ENCODE peak calls at places on chromosomes 5 and 9, in ten cellular contexts. N, E, M, X, D, G, Z, A, S and O are unnamed samples.

GRCh38 chr5:52989781-52990530 is 804 bp downstream of the ITGA2 start:
- DNase-seq in N (no peak), E (peak; percentile 15), Z (peak; percentile 67), A (peak; percentile 15), S (peak; percentile 52), M (no peak), X (peak; percentile 9), G (peak; percentile 74), D (peak; percentile 56), O (peak; percentile 64)

GRCh38 chr9:35102769-35103659 is at the start of gene STOML2:
- DNase-seq in E (peak; percentile 91), D (peak; percentile 96), S (peak; percentile 93), A (peak; percentile 96), X (peak; percentile 85), Z (peak; percentile 98), M (peak; percentile 94), G (peak; percentile 92), N (peak; percentile 78), O (peak; percentile 96)

GRCh38 chr9:98419260-98419603 is 163.8 kb upstream of the TBC1D2 start:
- DNase-seq in M (no peak), Z (no peak), G (no peak), S (no peak), X (no peak), N (no peak), A (no peak), D (no peak), E (no peak), O (no peak)

GRCh38 chr5:95852567-95852966 is 30.0 kb upstream of the GLRX start:
- DNase-seq in A (no peak), X (no peak), G (no peak), E (no peak), M (no peak), D (no peak), Z (no peak), N (no peak), S (no peak), O (no peak)

GRCh38 chr5:149429839-149430721 is 51.0 kb upstream of the IL17B start:
- DNase-seq in E (no peak), G (no peak), Z (no peak), X (no peak), N (no peak), S (no peak), M (no peak), A (peak; percentile 75), D (no peak), O (no peak)

GRCh38 chr5:116502616-116503015 is 72.0 kb downstream of the SEMA6A start:
- DNase-seq in E (no peak), N (no peak), X (no peak), S (no peak), D (no peak), G (no peak), Z (no peak), A (no peak), M (no peak), O (no peak)

GRCh38 chr9:22307013-22307711 is 139.5 kb upstream of the DMRTA1 start:
- DNase-seq in Z (peak; percentile 85), M (peak; percentile 61), S (no peak), G (no peak), E (no peak), N (no peak), X (no peak), D (no peak), A (peak; percentile 13), O (peak; percentile 46)

GRCh38 chr9:127520941-127521918 is 69.9 kb downstream of the LRSAM1 start:
- DNase-seq in S (no peak), G (no peak), N (no peak), M (no peak), E (no peak), A (peak; percentile 66), Z (no peak), D (no peak), X (no peak), O (no peak)

GRCh38 chr5:103489293-103489692 is 73.3 kb downstream of the NUDT12 start:
- DNase-seq in Z (no peak), A (no peak), G (no peak), X (no peak), M (no peak), D (no peak), S (no peak), N (no peak), E (no peak), O (peak; percentile 33)

GRCh38 chr9:130448771-130449170 is 4.0 kb downstream of the ASS1 start:
- DNase-seq in A (no peak), X (no peak), G (no peak), D (no peak), Z (no peak), N (no peak), E (no peak), S (no peak), M (no peak), O (no peak)

GRCh38 chr9:130451509-130452388 is 7.0 kb downstream of the ASS1 start:
- DNase-seq in N (no peak), G (peak; percentile 91), A (peak; percentile 88), M (peak; percentile 73), X (no peak), E (no peak), Z (no peak), D (peak; percentile 87), S (no peak), O (peak; percentile 90)

GRCh38 chr9:130448035-130448624 is 3.4 kb downstream of the ASS1 start:
- DNase-seq in E (no peak), M (no peak), D (no peak), Z (no peak), X (no peak), A (no peak), N (no peak), S (no peak), G (no peak), O (peak; percentile 70)

GRCh38 chr9:130451004-130451390 is 6.2 kb downstream of the ASS1 start:
- DNase-seq in X (no peak), Z (no peak), E (no peak), A (peak; percentile 32), M (no peak), S (no peak), N (no peak), D (no peak), G (no peak), O (no peak)

GRCh38 chr9:130450344-130451003 is 5.7 kb downstream of the ASS1 start:
- DNase-seq in S (no peak), E (no peak), G (peak; percentile 90), Z (no peak), D (peak; percentile 79), N (no peak), X (no peak), A (no peak), M (no peak), O (no peak)
- H3K4me1 ChIP-seq in S (no peaks in the 10 kb centered on the region), E (peaks cover under 1% of the 10 kb centered on the region), G (peaks cover 12% of the 10 kb centered on the region), Z (peaks cover 22% of the 10 kb centered on the region), D (peaks cover 41% of the 10 kb centered on the region), N (peaks cover 22% of the 10 kb centered on the region), X (no peaks in the 10 kb centered on the region), A (peaks cover 84% of the 10 kb centered on the region), M (peaks cover 45% of the 10 kb centered on the region), O (peaks cover 44% of the 10 kb centered on the region)

GRCh38 chr5:524442-525163 is at the start of gene SLC9A3:
- DNase-seq in N (no peak), S (no peak), A (no peak), Z (no peak), G (no peak), M (no peak), D (no peak), X (no peak), E (no peak), O (no peak)
- H3K4me3 ChIP-seq in N (peak within 1 kb of the TSS; percentile 22), S (no peak within 1 kb of the TSS), A (peak within 1 kb of the TSS; percentile 34), Z (peak within 1 kb of the TSS; percentile 55), G (peak within 1 kb of the TSS; percentile 66), M (no peak within 1 kb of the TSS), D (peak within 1 kb of the TSS; percentile 8), X (no peak within 1 kb of the TSS), E (no peak within 1 kb of the TSS), O (no peak within 1 kb of the TSS)

DNA sequence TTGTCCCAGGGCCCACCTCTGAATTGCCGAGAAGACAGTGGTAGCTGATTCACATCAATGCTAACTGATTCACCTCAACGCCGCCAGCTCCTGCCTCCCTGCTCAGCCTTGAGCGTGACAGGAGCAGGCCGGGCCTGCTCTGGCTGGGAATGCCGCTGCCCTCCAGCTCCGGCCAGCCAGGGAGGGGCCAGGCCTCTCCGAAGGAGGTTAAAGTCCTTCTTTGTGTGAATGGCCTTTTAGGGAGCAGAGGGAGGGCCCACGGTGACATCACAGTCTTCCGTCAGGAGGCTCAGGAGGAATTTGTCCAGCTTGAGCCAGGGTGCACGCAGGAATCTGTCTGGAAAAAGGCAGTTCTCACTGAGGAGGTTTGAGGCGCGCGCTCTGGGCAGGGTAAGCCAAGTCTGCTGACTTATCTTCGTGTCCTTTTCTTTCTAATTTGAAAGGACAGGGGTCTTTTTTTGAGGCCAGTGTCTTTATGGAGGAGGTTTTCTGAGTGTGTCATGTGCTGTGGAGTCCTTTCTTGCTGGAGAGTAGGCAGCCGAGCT is 82.7 kb downstream of the C9orf152 start:
- DNase-seq in D (peak; percentile 93), N (no peak), X (no peak), S (no peak), M (peak; percentile 77), G (peak; percentile 87), E (no peak), A (peak; percentile 92), Z (peak; percentile 94), O (peak; percentile 21)
- H3K4me1 ChIP-seq in D (peaks cover 28% of the 10 kb centered on the region), N (peaks cover 5% of the 10 kb centered on the region), X (peaks cover 4% of the 10 kb centered on the region), S (peaks cover 5% of the 10 kb centered on the region), M (peaks cover 14% of the 10 kb centered on the region), G (no peaks in the 10 kb centered on the region), E (no peaks in the 10 kb centered on the region), A (peaks cover 97% of the 10 kb centered on the region), Z (peaks cover 56% of the 10 kb centered on the region), O (no peaks in the 10 kb centered on the region)

GRCh38 chr9:111730937-111731567 is 63.7 kb downstream of the SHOC1 start:
- DNase-seq in S (no peak), N (no peak), M (no peak), E (no peak), G (no peak), Z (no peak), X (no peak), A (no peak), D (no peak), O (no peak)
- H3K4me3 ChIP-seq in S (no peak overlapping the region), N (no peak overlapping the region), M (no peak overlapping the region), E (no peak overlapping the region), G (no peak overlapping the region), Z (no peak overlapping the region), X (no peak overlapping the region), A (no peak overlapping the region), D (no peak overlapping the region), O (no peak overlapping the region)